ENCODE peak calls at places on chromosome 9, in ten cellular contexts. M, G, E, N, K, A, Z, C, H and U are unnamed samples.

GRCh38 chr9:83167126-83167525 is 104.2 kb upstream of the RASEF start:
- DNase-seq in Z (no peak), E (no peak), G (no peak), K (no peak), N (no peak), C (no peak), H (peak; percentile 16), M (no peak), A (no peak), U (no peak)

GRCh38 chr9:90915693-90916092 is 114.1 kb downstream of the SYK start:
- DNase-seq in Z (no peak), N (peak; percentile 29), A (no peak), C (peak; percentile 25), M (peak; percentile 43), K (no peak), E (no peak), H (peak; percentile 33), G (no peak), U (no peak)

GRCh38 chr9:16133556-16134227 is 580.8 kb downstream of the CCDC171 start:
- DNase-seq in H (peak; percentile 88), A (peak; percentile 85), N (peak; percentile 18), G (no peak), M (peak; percentile 10), K (no peak), C (peak; percentile 34), E (no peak), Z (no peak), U (no peak)

GRCh38 chr9:70945301-70945700 is 176.1 kb downstream of the TRPM3 start:
- DNase-seq in K (no peak), Z (no peak), E (no peak), M (no peak), C (no peak), G (no peak), H (no peak), A (no peak), N (no peak), U (no peak)

GRCh38 chr9:18351216-18351615 is 122.7 kb upstream of the ADAMTSL1 start:
- DNase-seq in Z (no peak), N (no peak), K (no peak), E (no peak), G (no peak), H (no peak), C (no peak), A (no peak), M (no peak), U (no peak)

GRCh38 chr9:129697111-129697955 is 31.9 kb downstream of the PRRX2 start:
- DNase-seq in C (peak; percentile 56), K (no peak), M (peak; percentile 70), G (no peak), Z (peak; percentile 92), H (peak; percentile 6), N (no peak), A (no peak), E (peak; percentile 21), U (peak; percentile 63)

GRCh38 chr9:37251452-37251851 is 131.1 kb downstream of the ZCCHC7 start:
- DNase-seq in A (no peak), C (no peak), K (no peak), G (no peak), E (no peak), N (no peak), M (peak; percentile 59), H (no peak), Z (no peak), U (no peak)

GRCh38 chr9:124222918-124223720 is 34.6 kb upstream of the NEK6 start:
- DNase-seq in G (no peak), A (peak; percentile 83), H (peak; percentile 82), M (peak; percentile 15), Z (no peak), E (no peak), C (peak; percentile 78), K (no peak), N (no peak), U (peak; percentile 96)

GRCh38 chr9:93652604-93653592 is 76.5 kb downstream of the PHF2 start:
- DNase-seq in H (no peak), E (no peak), A (no peak), K (no peak), M (no peak), N (no peak), Z (no peak), C (no peak), G (no peak), U (peak; percentile 36)

GRCh38 chr9:126365780-126366179 is 39.2 kb downstream of the MVB12B start:
- DNase-seq in M (no peak), A (no peak), Z (peak; percentile 20), C (no peak), K (no peak), E (no peak), H (no peak), G (no peak), N (no peak), U (no peak)

GRCh38 chr9:86176468-86176867 is 77.1 kb upstream of the GOLM1 start:
- DNase-seq in E (no peak), M (peak; percentile 98), G (no peak), A (no peak), C (peak; percentile 99), Z (no peak), H (peak; percentile 38), K (no peak), N (no peak), U (peak; percentile 28)

GRCh38 chr9:14533867-14534650 is 159.2 kb downstream of the ZDHHC21 start:
- DNase-seq in G (no peak), M (peak; percentile 3), Z (no peak), A (no peak), C (peak; percentile 64), H (no peak), K (no peak), E (no peak), N (no peak), U (no peak)

GRCh38 chr9:106758911-106759310 is 104.1 kb upstream of the ZNF462 start:
- DNase-seq in M (no peak), H (peak; percentile 40), A (no peak), G (peak; percentile 8), Z (no peak), C (no peak), K (no peak), N (no peak), E (no peak), U (no peak)

GRCh38 chr9:129761293-129761900 is 8.6 kb upstream of the PTGES start:
- DNase-seq in N (no peak), C (no peak), G (no peak), M (no peak), A (no peak), Z (peak; percentile 72), K (no peak), E (no peak), H (no peak), U (peak; percentile 66)

GRCh38 chr9:4499917-4500316 is 9.6 kb downstream of the SLC1A1 start:
- DNase-seq in M (peak; percentile 61), Z (no peak), K (no peak), H (no peak), C (peak; percentile 39), A (no peak), E (no peak), N (no peak), G (no peak), U (no peak)

GRCh38 chr9:82621446-82621845 is 441.5 kb downstream of the RASEF start:
- DNase-seq in K (no peak), N (no peak), C (peak; percentile 45), G (peak; percentile 2), M (peak; percentile 78), E (no peak), Z (no peak), H (peak; percentile 18), A (no peak), U (no peak)

GRCh38 chr9:100098241-100098886 is 436 bp downstream of the ERP44 start:
- DNase-seq in A (peak; percentile 55), Z (peak; percentile 48), E (peak; percentile 2), M (peak; percentile 83), C (peak; percentile 82), K (peak; percentile 15), N (peak; percentile 48), H (peak; percentile 75), G (peak; percentile 20), U (peak; percentile 78)

GRCh38 chr9:113349434-113350337 is at the start of gene BSPRY:
- DNase-seq in H (peak; percentile 60), G (no peak), C (peak; percentile 55), K (peak; percentile 6), M (peak; percentile 67), N (peak; percentile 24), Z (no peak), E (no peak), A (no peak), U (peak; percentile 60)

GRCh38 chr9:100498592-100498991 is 25.6 kb downstream of the TMEFF1 start:
- DNase-seq in N (no peak), H (peak; percentile 31), G (no peak), M (peak; percentile 5), C (no peak), A (no peak), K (no peak), Z (no peak), E (no peak), U (no peak)

GRCh38 chr9:89177021-89177400 is 1.6 kb downstream of the SHC3 start:
- DNase-seq in E (no peak), K (no peak), N (no peak), M (peak; percentile 40), H (no peak), C (no peak), G (no peak), A (no peak), Z (no peak), U (no peak)

GRCh38 chr9:133991964-133992779 is at the start of gene VAV2:
- DNase-seq in H (peak; percentile 63), G (no peak), K (peak; percentile 17), C (peak; percentile 57), N (no peak), E (peak; percentile 11), A (peak; percentile 14), Z (peak; percentile 70), M (peak; percentile 85), U (peak; percentile 81)

GRCh38 chr9:108565651-108566378 is 290.0 kb downstream of the ACTL7B start:
- DNase-seq in N (peak; percentile 23), M (peak; percentile 96), G (peak; percentile 74), C (peak; percentile 87), A (peak; percentile 95), K (no peak), H (peak; percentile 90), E (no peak), Z (peak; percentile 44), U (peak; percentile 80)

GRCh38 chr9:111067472-111067871 is 29.2 kb upstream of the LPAR1 start:
- DNase-seq in M (no peak), K (no peak), E (no peak), N (no peak), Z (no peak), A (peak; percentile 57), C (no peak), H (no peak), G (no peak), U (no peak)

GRCh38 chr9:6051511-6051950 is 36.1 kb upstream of the RANBP6 start:
- DNase-seq in Z (no peak), M (no peak), G (no peak), E (no peak), K (no peak), C (no peak), N (no peak), H (no peak), A (no peak), U (no peak)

GRCh38 chr9:70262384-70262783 is 3.6 kb downstream of the SMC5 start:
- DNase-seq in Z (no peak), E (no peak), K (no peak), H (no peak), N (no peak), C (no peak), M (no peak), G (no peak), A (no peak), U (no peak)

GRCh38 chr9:29866556-29866955 is 2293.3 kb upstream of the C9orf72 start:
- DNase-seq in Z (no peak), H (no peak), E (no peak), G (no peak), C (no peak), A (no peak), K (no peak), N (no peak), M (no peak), U (no peak)

GRCh38 chr9:129887210-129888084 is 52.2 kb downstream of the USP20 start:
- DNase-seq in H (no peak), A (peak; percentile 58), M (no peak), G (no peak), K (peak; percentile 61), Z (peak; percentile 69), C (no peak), E (no peak), N (peak; percentile 66), U (no peak)

GRCh38 chr9:131273791-131274673 is 2.3 kb downstream of the FAM78A start:
- DNase-seq in H (no peak), A (no peak), M (no peak), K (no peak), N (peak; percentile 57), C (no peak), Z (no peak), E (no peak), G (no peak), U (peak; percentile 59)